ENCODE peak calls at places on chromosomes 13 and 19, in five cellular contexts. M is PC-3, K is T-helper 2 cell, Z is hepatocyte, L is stromal cell of bone marrow. H is an unnamed sample.

GRCh38 chr13:110124201-110124600 is 182.8 kb downstream of the COL4A1 start:
- DNase-seq in M (no peak), K (no peak), Z (no peak), L (no peak), H (no peak)

GRCh38 chr19:43997631-43998290 is 5.0 kb upstream of the ZNF230 start:
- DNase-seq in M (no peak), K (no peak), Z (no peak), L (peak), H (no peak)

GRCh38 chr13:100039740-100040139 is 49.2 kb upstream of the PCCA start:
- DNase-seq in M (peak), K (no peak), Z (peak), L (no peak), H (no peak)

GRCh38 chr19:38849746-38850230 is at the start of gene HNRNPL:
- DNase-seq in M (no peak), K (peak), Z (no peak), L (no peak), H (no peak)

GRCh38 chr13:99396446-99396845 is 89.2 kb upstream of the GPR183 start:
- DNase-seq in M (no peak), K (no peak), Z (no peak), L (no peak), H (no peak)

GRCh38 chr19:46303702-46304397 is 7.0 kb downstream of the HIF3A start:
- DNase-seq in M (no peak), K (no peak), Z (peak), L (no peak), H (no peak)

GRCh38 chr19:746956-747355 is 4.0 kb upstream of the MISP start:
- DNase-seq in M (no peak), K (no peak), Z (no peak), L (no peak), H (no peak)

GRCh38 chr13:101007245-101007644 is 332.6 kb upstream of the TMTC4 start:
- DNase-seq in M (no peak), K (no peak), Z (no peak), L (no peak), H (no peak)

GRCh38 chr13:61170791-61171330 is 244.8 kb downstream of the PCDH20 start:
- DNase-seq in M (peak), K (no peak), Z (no peak), L (no peak), H (no peak)

GRCh38 chr19:1767464-1767933 is 14.2 kb downstream of the ONECUT3 start:
- DNase-seq in M (peak), K (peak), Z (peak), L (no peak), H (no peak)